ENCODE peak calls at places on chromosome 1, in seven cellular contexts. A, D, J, O, R, L and X are unnamed samples.

GRCh38 chr1:46401964-46402626 is 8.0 kb downstream of the FAAH start:
- DNase-seq in D (peak), J (peak), A (no peak), O (peak), R (peak), L (peak), X (peak)

GRCh38 chr1:69569983-69570755 is 2.4 kb downstream of the LRRC7 start:
- DNase-seq in A (no peak), L (no peak), D (no peak), J (no peak), R (no peak), O (no peak), X (no peak)

GRCh38 chr1:184686540-184686939 is 68.1 kb downstream of the EDEM3 start:
- DNase-seq in D (peak), J (no peak), L (no peak), O (no peak), R (no peak), A (no peak), X (no peak)

GRCh38 chr1:171263915-171264314 is 15.6 kb downstream of the FMO1 start:
- DNase-seq in O (no peak), J (no peak), D (no peak), R (no peak), L (no peak), A (no peak), X (no peak)

GRCh38 chr1:119101563-119101962 is 38.9 kb downstream of the WARS2 start:
- DNase-seq in O (no peak), A (no peak), L (no peak), J (no peak), D (no peak), R (no peak), X (peak)

GRCh38 chr1:203548917-203549708 is 55.2 kb downstream of the OPTC start:
- DNase-seq in L (no peak), J (no peak), O (peak), D (no peak), A (no peak), R (no peak), X (no peak)

GRCh38 chr1:27966402-27967105 is 6.8 kb downstream of the XKR8 start:
- DNase-seq in L (no peak), R (no peak), A (no peak), D (no peak), O (peak), J (no peak), X (no peak)

GRCh38 chr1:32716312-32717126 is 13.9 kb upstream of the SYNC start:
- DNase-seq in J (peak), D (peak), L (peak), A (peak), O (peak), R (peak), X (peak)

GRCh38 chr1:25117233-25117823 is 115.0 kb downstream of the SYF2 start:
- DNase-seq in A (no peak), R (peak), J (no peak), L (no peak), O (peak), D (no peak), X (no peak)

GRCh38 chr1:3926956-3927355 is 26.9 kb upstream of the C1orf174 start:
- DNase-seq in R (no peak), A (no peak), O (no peak), J (no peak), L (no peak), D (no peak), X (no peak)

GRCh38 chr1:6646499-6647148 is 22.0 kb downstream of the THAP3 start:
- DNase-seq in D (peak), J (no peak), O (peak), L (peak), R (no peak), A (peak), X (no peak)

GRCh38 chr1:204074274-204075115 is 1.6 kb downstream of the SOX13 start:
- DNase-seq in D (peak), A (no peak), O (peak), J (peak), L (peak), R (peak), X (peak)

GRCh38 chr1:48947761-48948537 is 171.3 kb upstream of the BEND5 start:
- DNase-seq in L (peak), D (no peak), A (no peak), R (no peak), J (no peak), O (no peak), X (no peak)

GRCh38 chr1:110309768-110310167 is 29.4 kb upstream of the RBM15 start:
- DNase-seq in A (no peak), L (no peak), O (no peak), R (no peak), J (no peak), D (no peak), X (no peak)

GRCh38 chr1:182197555-182197954 is 136.0 kb upstream of the ZNF648 start:
- DNase-seq in J (peak), D (no peak), O (no peak), L (no peak), A (no peak), R (peak), X (no peak)

GRCh38 chr1:225603538-225604354 is 49.2 kb downstream of the ENAH start:
- DNase-seq in A (no peak), L (no peak), J (no peak), O (peak), D (no peak), R (no peak), X (no peak)
- H3K27ac ChIP-seq in A (no peak), L (no peak), J (peak), O (peak), D (peak), R (peak), X (no peak)

GRCh38 chr1:226734611-226735153 is 4.4 kb downstream of the ITPKB start:
- DNase-seq in D (no peak), R (no peak), A (no peak), O (no peak), L (no peak), J (no peak), X (no peak)
- H3K27ac ChIP-seq in D (no peak), R (peak), A (peak), O (no peak), L (peak), J (no peak), X (peak)

GRCh38 chr1:16621300-16621658 is 7.9 kb upstream of the NBPF1 start:
- DNase-seq in A (no peak), L (no peak), R (no peak), O (no peak), J (no peak), D (no peak), X (no peak)

GRCh38 chr1:16628361-16629111 is 15.2 kb upstream of the NBPF1 start:
- DNase-seq in D (no peak), J (peak), L (no peak), O (no peak), A (peak), R (peak), X (peak)

GRCh38 chr1:16630661-16631247 is 17.4 kb upstream of the NBPF1 start:
- DNase-seq in D (peak), A (peak), J (peak), O (no peak), L (no peak), R (peak), X (peak)

GRCh38 chr1:16631248-16632043 is 18.1 kb upstream of the NBPF1 start:
- DNase-seq in A (peak), J (peak), L (no peak), R (peak), O (no peak), D (peak), X (peak)

GRCh38 chr1:16625497-16626408 is 12.4 kb upstream of the NBPF1 start:
- DNase-seq in L (no peak), D (no peak), R (peak), O (no peak), A (peak), J (peak), X (peak)
- H3K27ac ChIP-seq in L (no peak), D (no peak), R (no peak), O (peak), A (no peak), J (no peak), X (no peak)

DNA sequence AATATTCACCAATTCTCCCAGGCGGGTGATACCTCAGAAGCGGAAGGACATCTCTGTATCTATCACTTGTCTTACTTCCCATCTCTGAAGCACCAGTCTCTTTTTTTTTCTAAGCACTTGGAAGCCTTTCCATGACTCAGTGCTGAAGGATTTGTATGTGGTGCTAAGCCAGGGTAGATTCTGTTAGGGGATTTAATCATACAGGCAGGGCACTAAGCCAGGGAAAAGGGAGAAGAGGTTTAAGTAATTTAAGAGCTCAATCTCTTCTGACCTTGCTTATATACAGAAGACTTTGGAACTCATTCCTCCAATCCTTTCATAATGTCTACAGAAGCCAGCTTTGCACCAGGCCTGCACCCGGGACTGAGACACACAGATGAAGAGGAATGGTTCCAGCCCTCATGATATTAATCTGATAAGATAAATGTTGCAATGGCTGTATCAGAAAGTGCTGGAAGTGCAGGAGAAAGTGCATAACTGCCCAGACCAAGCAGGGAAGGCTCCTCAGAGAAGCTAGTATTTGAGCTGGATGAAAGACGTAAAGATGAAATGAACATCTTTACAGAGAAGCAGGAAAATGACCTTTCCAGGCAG is 11.0 kb downstream of the FAM163A start:
- DNase-seq in L (no peak), R (no peak), A (no peak), O (peak), J (no peak), D (no peak), X (no peak)
- H3K27ac ChIP-seq in L (no peak), R (peak), A (no peak), O (no peak), J (no peak), D (no peak), X (no peak)

GRCh38 chr1:219806020-219806419 is 122.3 kb downstream of the SLC30A10 start:
- DNase-seq in J (no peak), R (no peak), D (no peak), O (no peak), A (no peak), L (no peak), X (no peak)
- H3K27ac ChIP-seq in J (no peak), R (no peak), D (no peak), O (no peak), A (no peak), L (no peak), X (no peak)